ENCODE peak calls at places on chromosome 2, in seven cellular contexts. S is mesendoderm; B is H54; A is DMS53; R is CD8-positive, alpha-beta memory T cell; C is Calu3; E is kidney glomerular epithelial cell. W is an unnamed sample.

GRCh38 chr2:46657042-46657504 is 177.7 kb downstream of the TMEM247 start:
- DNase-seq in S (peak), B (peak), A (peak), R (no peak), C (no peak), E (no peak), W (peak)

GRCh38 chr2:208608436-208608835 is 201.8 kb downstream of the PTH2R start:
- DNase-seq in S (no peak), B (no peak), A (peak), R (no peak), C (no peak), E (no peak), W (peak)

GRCh38 chr2:12430036-12430795 is 286.5 kb upstream of the TRIB2 start:
- DNase-seq in S (no peak), B (no peak), A (no peak), R (no peak), C (no peak), E (no peak), W (no peak)

GRCh38 chr2:7646661-7647060 is 729.4 kb downstream of the RNF144A start:
- DNase-seq in S (no peak), B (no peak), A (no peak), R (no peak), C (no peak), E (no peak), W (no peak)

GRCh38 chr2:15666776-15667578 is 75.3 kb downstream of the DDX1 start:
- DNase-seq in S (no peak), B (no peak), A (no peak), R (no peak), C (no peak), E (peak), W (peak)

GRCh38 chr2:191947235-191947634 is 100.3 kb upstream of the CAVIN2 start:
- DNase-seq in S (no peak), B (no peak), A (peak), R (no peak), C (no peak), E (no peak), W (no peak)

GRCh38 chr2:23385351-23385747 is 370 bp downstream of the KLHL29 start:
- DNase-seq in S (peak), B (peak), A (peak), R (no peak), C (peak), E (no peak), W (peak)

GRCh38 chr2:38873763-38874162 is 2.0 kb downstream of the DHX57 start:
- DNase-seq in S (no peak), B (no peak), A (no peak), R (no peak), C (no peak), E (no peak), W (no peak)

GRCh38 chr2:226873051-226873620 is 37.3 kb downstream of the RHBDD1 start:
- DNase-seq in S (no peak), B (no peak), A (no peak), R (no peak), C (no peak), E (no peak), W (no peak)

GRCh38 chr2:237604960-237605359 is 14.4 kb upstream of the RAB17 start:
- DNase-seq in S (peak), B (no peak), A (peak), R (no peak), C (peak), E (no peak), W (no peak)

GRCh38 chr2:28263690-28264089 is 129.0 kb upstream of the FOSL2 start:
- DNase-seq in S (peak), B (no peak), A (no peak), R (no peak), C (no peak), E (no peak), W (peak)

GRCh38 chr2:207239222-207239674 is 73.5 kb upstream of the KLF7 start:
- DNase-seq in S (peak), B (peak), A (peak), R (no peak), C (no peak), E (peak), W (peak)

GRCh38 chr2:128525653-128526052 is 207.0 kb upstream of the HS6ST1 start:
- DNase-seq in S (no peak), B (no peak), A (no peak), R (no peak), C (no peak), E (no peak), W (no peak)

GRCh38 chr2:16608661-16609643 is 56.7 kb downstream of the CYRIA start:
- DNase-seq in S (peak), B (peak), A (peak), R (peak), C (peak), E (peak), W (peak)

GRCh38 chr2:108189316-108189715 is 50.5 kb upstream of the SULT1C3 start:
- DNase-seq in S (peak), B (no peak), A (peak), R (no peak), C (no peak), E (peak), W (peak)

GRCh38 chr2:218323526-218324472 is 31.5 kb upstream of the TMBIM1 start:
- DNase-seq in S (peak), B (peak), A (peak), R (no peak), C (peak), E (peak), W (peak)

GRCh38 chr2:67259581-67260347 is 137.4 kb upstream of the ETAA1 start:
- DNase-seq in S (no peak), B (peak), A (peak), R (no peak), C (peak), E (peak), W (no peak)

GRCh38 chr2:224927671-224928173 is 114.5 kb downstream of the DOCK10 start:
- DNase-seq in S (no peak), B (no peak), A (peak), R (peak), C (peak), E (peak), W (no peak)